ENCODE peak calls at places on chromosomes 6 and 20, in eight cellular contexts. E is tibial nerve, V is fibroblast of pulmonary artery, D is mucosa of descending colon, J is Peyer's patch, F is AG09309, N is MM.1S, H is suprapubic skin. P is an unnamed sample.

GRCh38 chr6:97322226-97322625 is 39.2 kb upstream of the MMS22L start:
- DNase-seq in D (no peak), V (no peak), E (no peak), F (no peak), N (no peak), H (no peak), J (no peak), P (no peak)

GRCh38 chr20:60446273-60447111 is 488.3 kb downstream of the CDH26 start:
- DNase-seq in F (no peak), N (peak; percentile 30), V (no peak), H (no peak), D (no peak), J (no peak), E (no peak), P (no peak)

GRCh38 chr20:15814903-15815302 is 758.3 kb downstream of the KIF16B start:
- DNase-seq in N (no peak), V (no peak), D (no peak), J (no peak), H (no peak), E (no peak), F (no peak), P (no peak)

GRCh38 chr20:438581-439469 is 23.5 kb downstream of the TBC1D20 start:
- DNase-seq in V (no peak), F (no peak), E (no peak), H (peak; percentile 70), D (peak; percentile 40), J (peak; percentile 55), N (peak; percentile 91), P (no peak)

GRCh38 chr6:166683477-166683876 is 56.4 kb upstream of the RPS6KA2 start:
- DNase-seq in V (peak; percentile 35), N (no peak), D (no peak), E (no peak), F (no peak), H (no peak), J (no peak), P (no peak)

GRCh38 chr6:113457156-113457555 is 400.0 kb upstream of the MARCKS start:
- DNase-seq in J (no peak), E (no peak), N (no peak), H (no peak), D (no peak), V (peak; percentile 83), F (peak; percentile 96), P (no peak)

GRCh38 chr20:63533871-63534393 is 3.2 kb downstream of the PTK6 start:
- DNase-seq in F (no peak), E (no peak), V (no peak), H (no peak), J (no peak), D (peak; percentile 88), N (no peak), P (no peak)

GRCh38 chr6:89506716-89507597 is 74.0 kb downstream of the ANKRD6 start:
- DNase-seq in D (no peak), E (no peak), F (no peak), H (no peak), N (no peak), V (no peak), J (no peak), P (no peak)

GRCh38 chr6:124535746-124536145 is 426.5 kb upstream of the RNF217 start:
- DNase-seq in J (no peak), V (peak; percentile 42), D (no peak), H (no peak), E (no peak), N (no peak), F (no peak), P (no peak)

GRCh38 chr20:50187403-50188051 is 3.1 kb upstream of the CEBPB start:
- DNase-seq in N (no peak), V (peak; percentile 49), F (no peak), H (no peak), D (peak; percentile 40), E (no peak), J (no peak), P (no peak)

GRCh38 chr6:158772851-158773371 is 46.3 kb downstream of the EZR start:
- DNase-seq in V (peak; percentile 49), J (no peak), F (peak; percentile 24), D (peak; percentile 84), E (no peak), H (no peak), N (no peak), P (no peak)

GRCh38 chr20:60984666-60985065 is 267.4 kb upstream of the CDH4 start:
- DNase-seq in F (no peak), V (no peak), E (no peak), H (no peak), N (no peak), J (no peak), D (no peak), P (no peak)

GRCh38 chr6:34606477-34607130 is 50.5 kb upstream of the SPDEF start:
- DNase-seq in D (no peak), E (no peak), H (no peak), V (no peak), N (no peak), F (no peak), J (no peak), P (no peak)

GRCh38 chr6:163589401-163589800 is 174.9 kb downstream of the QKI start:
- DNase-seq in E (no peak), F (no peak), D (no peak), H (no peak), J (no peak), V (peak; percentile 44), N (no peak), P (no peak)

GRCh38 chr20:17023811-17024210 is 203.0 kb upstream of the PCSK2 start:
- DNase-seq in J (no peak), V (no peak), F (no peak), H (no peak), N (no peak), D (no peak), E (no peak), P (no peak)

GRCh38 chr6:42692151-42692911 is 30.1 kb downstream of the PRPH2 start:
- DNase-seq in J (no peak), E (no peak), D (no peak), F (no peak), N (no peak), H (no peak), V (peak; percentile 73), P (no peak)

GRCh38 chr6:131368077-131368911 is 204.7 kb upstream of the ARG1 start:
- DNase-seq in D (peak; percentile 84), F (peak; percentile 38), E (peak; percentile 17), V (peak; percentile 57), J (no peak), H (no peak), N (peak; percentile 72), P (no peak)

GRCh38 chr20:37276494-37277252 is 12.8 kb upstream of the MANBAL start:
- DNase-seq in F (no peak), N (peak; percentile 41), J (peak; percentile 56), H (no peak), D (peak; percentile 59), E (no peak), V (peak; percentile 86), P (no peak)

DNA sequence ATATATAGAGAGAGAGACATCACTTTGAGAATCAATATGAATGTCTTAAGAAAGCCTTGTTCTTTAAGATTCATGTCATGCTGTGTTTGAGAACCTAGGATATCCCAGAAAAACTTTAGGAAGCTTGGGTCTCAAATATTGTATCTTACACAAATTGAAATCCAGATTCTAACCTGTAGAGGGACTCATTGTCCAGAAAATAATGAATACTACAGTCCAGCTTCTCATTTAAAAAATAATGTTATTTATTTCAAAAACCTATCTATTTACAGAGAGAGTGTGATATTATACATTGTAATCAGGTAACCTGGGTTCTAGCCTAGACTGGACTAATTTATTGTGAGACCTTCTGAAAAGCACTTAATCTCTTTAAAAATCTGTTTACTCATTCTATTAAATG is 4.2 kb downstream of the RFX6 start:
- DNase-seq in J (no peak), N (no peak), D (no peak), H (no peak), V (peak; percentile 3), F (no peak), E (no peak), P (no peak)
- TF ChIP-seq CTCF in J (peak; percentile 20), N (no peak), D (no peak), H (no peak), V (peak; percentile 6), F (no peak), E (no peak), P (no peak)

GRCh38 chr6:41528409-41528963 is 17.7 kb upstream of the FOXP4 start:
- DNase-seq in J (no peak), E (no peak), F (no peak), D (no peak), V (no peak), H (no peak), N (no peak), P (no peak)

GRCh38 chr6:41529049-41529448 is 17.1 kb upstream of the FOXP4 start:
- DNase-seq in D (no peak), J (no peak), N (no peak), H (no peak), V (no peak), F (no peak), E (no peak), P (no peak)

GRCh38 chr6:41530476-41530875 is 15.7 kb upstream of the FOXP4 start:
- DNase-seq in H (no peak), N (no peak), V (no peak), E (no peak), J (no peak), D (no peak), F (no peak), P (no peak)

GRCh38 chr6:41529970-41530369 is 16.2 kb upstream of the FOXP4 start:
- DNase-seq in J (no peak), D (no peak), H (no peak), E (no peak), N (no peak), F (no peak), V (no peak), P (no peak)

DNA sequence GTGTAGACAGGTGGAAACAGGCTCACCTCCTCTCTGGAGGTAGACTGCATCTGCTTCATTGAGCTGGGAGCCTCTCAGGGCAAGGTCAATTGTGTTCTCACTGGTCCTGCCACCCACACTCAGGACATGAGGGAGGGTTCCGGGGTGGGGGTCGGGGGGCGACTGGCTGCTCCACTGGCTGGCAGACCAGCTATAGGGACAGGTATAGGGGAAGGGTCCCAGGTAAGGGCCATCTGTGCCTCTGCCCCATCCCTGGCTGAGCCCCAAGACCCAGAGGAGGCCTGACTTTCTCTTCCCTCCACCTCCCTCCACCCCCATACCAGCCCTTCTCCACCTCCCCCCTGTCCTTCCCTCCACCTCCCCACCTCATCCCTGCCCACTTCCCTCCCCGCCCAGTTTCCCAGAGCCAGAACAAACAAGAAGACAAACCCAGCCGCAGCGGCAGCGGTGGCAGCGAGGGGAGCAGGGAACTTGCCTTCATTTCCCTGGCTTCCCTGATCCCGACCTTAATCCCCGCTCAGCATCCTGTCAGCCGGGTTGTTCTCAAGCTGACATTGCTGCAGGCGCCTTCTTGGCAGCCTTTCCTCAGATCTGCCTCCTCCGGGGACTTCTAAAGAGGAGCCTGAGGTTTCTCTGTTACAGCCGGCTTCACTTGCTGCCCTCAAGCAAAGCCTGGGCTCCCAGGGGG is 18.3 kb upstream of the FOXP4 start:
- DNase-seq in N (no peak), V (peak; percentile 38), D (peak; percentile 57), J (no peak), E (no peak), H (no peak), F (no peak), P (no peak)
- TF ChIP-seq CTCF in N (no peak), V (no peak), D (no peak), J (no peak), E (no peak), H (no peak), F (no peak), P (no peak)

GRCh38 chr6:75751443-75751842 is 2.4 kb downstream of the MYO6 start:
- DNase-seq in N (no peak), F (no peak), H (no peak), E (no peak), J (no peak), V (peak; percentile 39), D (no peak), P (no peak)
- TF ChIP-seq CTCF in N (no peak), F (no peak), H (no peak), E (no peak), J (no peak), V (no peak), D (no peak), P (no peak)

GRCh38 chr6:38095054-38095453 is 275.5 kb downstream of the ZFAND3 start:
- DNase-seq in J (no peak), E (no peak), D (no peak), F (no peak), N (no peak), V (peak; percentile 51), H (no peak), P (no peak)
- TF ChIP-seq CTCF in J (no peak), E (no peak), D (no peak), F (no peak), N (no peak), V (no peak), H (no peak), P (no peak)